ENCODE peak calls at places on chromosomes 4 and X, in four cellular contexts. N is A549, F is GM12878, Y is endothelial cell of umbilical vein. A is an unnamed sample.

GRCh38 chr4:125315571-125316390 is 1.0 kb downstream of the FAT4 start:
- DNase-seq in N (peak), Y (peak), F (no peak), A (peak)

GRCh38 chr4:132227349-132228165 is 921.5 kb upstream of the PCDH10 start:
- DNase-seq in F (no peak), N (peak), Y (peak), A (peak)

GRCh38 chrX:77785746-77786548 is at the start of gene ATRX:
- DNase-seq in Y (peak), F (peak), N (peak), A (peak)

GRCh38 chr4:23268072-23268771 is 575.5 kb downstream of the GBA3 start:
- DNase-seq in Y (no peak), F (no peak), N (no peak), A (no peak)

GRCh38 chrX:21740329-21741274 is 17.3 kb downstream of the SMPX start:
- DNase-seq in N (no peak), F (no peak), Y (no peak), A (no peak)

GRCh38 chr4:10623241-10623640 is 61.3 kb downstream of the CLNK start:
- DNase-seq in Y (no peak), N (no peak), F (no peak), A (no peak)

GRCh38 chr4:76055005-76055404 is 19.1 kb upstream of the CXCL11 start:
- DNase-seq in N (no peak), F (peak), Y (no peak), A (peak)

GRCh38 chrX:115490814-115491213 is 70.2 kb upstream of the PLS3 start:
- DNase-seq in Y (peak), N (no peak), F (no peak), A (no peak)

GRCh38 chr4:164252286-164252685 is 501.6 kb upstream of the SMIM31 start:
- DNase-seq in F (no peak), Y (no peak), N (no peak), A (no peak)

GRCh38 chr4:68021185-68021584 is 57.9 kb upstream of the TMPRSS11A start:
- DNase-seq in F (no peak), Y (no peak), N (no peak), A (no peak)

GRCh38 chr4:2843909-2844584 is 403 bp downstream of the ADD1 start:
- DNase-seq in Y (peak), F (no peak), N (peak), A (peak)
- TF ChIP-seq POLR2A in Y (no peak), F (peak), N (no peak), A (no peak)

DNA sequence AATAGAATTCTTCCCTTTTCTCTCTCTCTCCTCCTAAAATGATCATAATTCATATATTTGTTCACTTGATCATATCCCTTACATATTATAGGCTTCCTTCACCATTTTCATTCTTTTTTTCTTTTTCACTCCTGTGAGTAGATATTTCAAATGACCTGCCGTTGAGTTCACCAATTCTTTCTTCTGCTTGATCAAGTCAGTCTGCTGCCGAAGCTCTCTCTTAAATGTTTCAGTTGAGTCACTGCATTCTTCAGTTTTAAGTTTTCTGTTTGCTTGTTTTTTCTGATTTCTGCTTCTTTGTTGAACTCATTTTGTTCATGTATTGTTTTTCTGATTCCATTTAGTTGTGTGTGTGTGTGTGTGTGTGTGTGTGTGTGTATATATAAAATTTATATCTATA is 354.3 kb downstream of the GPAT3 start:
- DNase-seq in Y (no peak), F (no peak), N (peak), A (no peak)
- TF ChIP-seq MYC in Y (no peak), F (no peak), N (no peak), A (no peak)

GRCh38 chr4:183504064-183504929 is 561 bp upstream of the ING2 start:
- DNase-seq in Y (peak), N (peak), F (peak), A (peak)
- TF ChIP-seq CTCF in Y (peak), N (peak), F (no peak), A (no peak)

GRCh38 chrX:133183806-133184205 is 34.3 kb downstream of the TFDP3 start:
- DNase-seq in F (no peak), Y (no peak), N (no peak), A (no peak)

GRCh38 chrX:133185119-133185518 is 33.0 kb downstream of the TFDP3 start:
- DNase-seq in Y (no peak), F (no peak), N (no peak), A (no peak)

GRCh38 chrX:133190877-133191738 is 27.0 kb downstream of the TFDP3 start:
- DNase-seq in N (no peak), F (no peak), Y (no peak), A (no peak)

GRCh38 chrX:133188631-133189030 is 29.5 kb downstream of the TFDP3 start:
- DNase-seq in F (no peak), N (no peak), Y (no peak), A (no peak)

GRCh38 chrX:133185938-133186337 is 32.2 kb downstream of the TFDP3 start:
- DNase-seq in F (no peak), Y (no peak), N (no peak), A (no peak)
- TF ChIP-seq POLR2A in F (no peak), Y (no peak), N (no peak), A (no peak)

DNA sequence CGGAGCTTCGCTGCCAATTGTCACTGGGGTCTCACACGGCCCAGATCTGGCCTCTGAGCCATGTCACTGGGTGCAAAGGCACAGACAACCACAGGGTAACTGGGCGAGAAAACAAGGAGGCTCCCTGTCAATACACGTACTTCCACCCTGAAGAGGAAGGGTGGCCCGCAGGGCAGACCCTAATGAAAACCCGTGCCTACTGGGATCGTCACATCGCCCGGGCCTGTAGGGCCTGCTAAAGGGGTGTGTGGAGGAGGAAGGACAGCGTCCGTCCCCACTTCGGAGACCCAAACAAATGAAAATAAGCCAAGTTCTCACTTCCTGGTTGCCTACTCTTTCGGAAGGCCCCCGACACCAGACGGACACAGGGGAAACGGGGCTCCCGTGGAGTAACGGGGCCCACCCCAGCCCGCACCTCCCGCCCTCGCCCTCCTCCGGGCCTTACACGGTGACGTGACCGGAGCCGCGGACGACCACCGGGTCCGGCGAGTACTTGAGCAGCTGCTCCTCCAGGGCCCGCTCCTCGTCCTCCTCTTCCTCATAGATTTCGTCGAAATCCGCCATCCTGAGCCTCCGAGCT is 578 bp downstream of the CHIC2 start:
- DNase-seq in F (no peak), N (peak), Y (peak), A (peak)
- TF ChIP-seq MYC in F (no peak), N (no peak), Y (no peak), A (no peak)

GRCh38 chr4:137722910-137723309 is 190.6 kb upstream of the PCDH18 start:
- DNase-seq in N (no peak), Y (no peak), F (no peak), A (no peak)
- TF ChIP-seq CTCF in N (no peak), Y (no peak), F (no peak), A (no peak)